ENCODE peak calls at places on chromosomes 12 and 14, in four cellular contexts. One of them, this sample, is unnamed.

GRCh38 chr12:70994217-70994788 is 73.8 kb upstream of the PTPRR start:
- DNase-seq in fibroblast of pulmonary artery: peak
- DNase-seq in mucosa of descending colon: no peak
- DNase-seq in foreskin fibroblast: peak
- DNase-seq in this sample: no peak

GRCh38 chr12:106723416-106723815 is 51.1 kb upstream of the RIC8B start:
- DNase-seq in fibroblast of pulmonary artery: no peak
- DNase-seq in mucosa of descending colon: no peak
- DNase-seq in foreskin fibroblast: no peak
- DNase-seq in this sample: no peak

GRCh38 chr12:6551496-6552139 is 4.2 kb downstream of the IFFO1 start:
- DNase-seq in foreskin fibroblast: peak
- DNase-seq in mucosa of descending colon: no peak
- DNase-seq in fibroblast of pulmonary artery: peak
- DNase-seq in this sample: no peak

GRCh38 chr12:105474672-105475071 is 144.2 kb downstream of the C12orf75 start:
- DNase-seq in foreskin fibroblast: peak
- DNase-seq in mucosa of descending colon: no peak
- DNase-seq in fibroblast of pulmonary artery: no peak
- DNase-seq in this sample: no peak

GRCh38 chr12:10716704-10717315 is 6.3 kb downstream of the YBX3 start:
- DNase-seq in foreskin fibroblast: peak
- DNase-seq in mucosa of descending colon: peak
- DNase-seq in fibroblast of pulmonary artery: peak
- DNase-seq in this sample: peak

GRCh38 chr12:6279631-6280030 is 30.9 kb upstream of the PLEKHG6 start:
- DNase-seq in foreskin fibroblast: no peak
- DNase-seq in fibroblast of pulmonary artery: no peak
- DNase-seq in mucosa of descending colon: no peak
- DNase-seq in this sample: no peak

GRCh38 chr12:9762369-9762768 is 1.7 kb upstream of the CD69 start:
- DNase-seq in mucosa of descending colon: no peak
- DNase-seq in foreskin fibroblast: no peak
- DNase-seq in fibroblast of pulmonary artery: no peak
- DNase-seq in this sample: no peak

GRCh38 chr14:95248422-95248821 is 71.3 kb downstream of the CLMN start:
- DNase-seq in fibroblast of pulmonary artery: no peak
- DNase-seq in mucosa of descending colon: no peak
- DNase-seq in foreskin fibroblast: no peak
- DNase-seq in this sample: no peak

GRCh38 chr12:127411981-127412380 is 855.0 kb upstream of the TMEM132C start:
- DNase-seq in foreskin fibroblast: no peak
- DNase-seq in fibroblast of pulmonary artery: no peak
- DNase-seq in mucosa of descending colon: no peak
- DNase-seq in this sample: no peak

GRCh38 chr12:131836193-131836592 is 8.0 kb downstream of the MMP17 start:
- DNase-seq in mucosa of descending colon: no peak
- DNase-seq in foreskin fibroblast: no peak
- DNase-seq in fibroblast of pulmonary artery: no peak
- DNase-seq in this sample: no peak
- TF ChIP-seq CTCF in mucosa of descending colon: no peak
- TF ChIP-seq CTCF in foreskin fibroblast: peak
- TF ChIP-seq CTCF in fibroblast of pulmonary artery: peak
- TF ChIP-seq CTCF in this sample: no peak

GRCh38 chr12:113049976-113050742 is 6.4 kb upstream of the DTX1 start:
- DNase-seq in foreskin fibroblast: no peak
- DNase-seq in mucosa of descending colon: no peak
- DNase-seq in fibroblast of pulmonary artery: peak
- DNase-seq in this sample: no peak
- TF ChIP-seq CTCF in foreskin fibroblast: no peak
- TF ChIP-seq CTCF in mucosa of descending colon: no peak
- TF ChIP-seq CTCF in fibroblast of pulmonary artery: peak
- TF ChIP-seq CTCF in this sample: no peak

GRCh38 chr12:55515696-55516095 is 23.5 kb downstream of the OR6C68 start:
- DNase-seq in foreskin fibroblast: no peak
- DNase-seq in fibroblast of pulmonary artery: no peak
- DNase-seq in mucosa of descending colon: no peak
- DNase-seq in this sample: no peak
- TF ChIP-seq CTCF in foreskin fibroblast: no peak
- TF ChIP-seq CTCF in fibroblast of pulmonary artery: no peak
- TF ChIP-seq CTCF in mucosa of descending colon: no peak
- TF ChIP-seq CTCF in this sample: no peak

GRCh38 chr14:52551696-52552062 is 626 bp downstream of the TXNDC16 start:
- DNase-seq in foreskin fibroblast: peak
- DNase-seq in fibroblast of pulmonary artery: peak
- DNase-seq in mucosa of descending colon: no peak
- DNase-seq in this sample: no peak
- TF ChIP-seq CTCF in foreskin fibroblast: peak
- TF ChIP-seq CTCF in fibroblast of pulmonary artery: peak
- TF ChIP-seq CTCF in mucosa of descending colon: no peak
- TF ChIP-seq CTCF in this sample: no peak

GRCh38 chr12:65878540-65878939 is 54.3 kb downstream of the HMGA2 start:
- DNase-seq in foreskin fibroblast: no peak
- DNase-seq in fibroblast of pulmonary artery: no peak
- DNase-seq in mucosa of descending colon: no peak
- DNase-seq in this sample: no peak
- TF ChIP-seq CTCF in foreskin fibroblast: peak
- TF ChIP-seq CTCF in fibroblast of pulmonary artery: peak
- TF ChIP-seq CTCF in mucosa of descending colon: no peak
- TF ChIP-seq CTCF in this sample: no peak

DNA sequence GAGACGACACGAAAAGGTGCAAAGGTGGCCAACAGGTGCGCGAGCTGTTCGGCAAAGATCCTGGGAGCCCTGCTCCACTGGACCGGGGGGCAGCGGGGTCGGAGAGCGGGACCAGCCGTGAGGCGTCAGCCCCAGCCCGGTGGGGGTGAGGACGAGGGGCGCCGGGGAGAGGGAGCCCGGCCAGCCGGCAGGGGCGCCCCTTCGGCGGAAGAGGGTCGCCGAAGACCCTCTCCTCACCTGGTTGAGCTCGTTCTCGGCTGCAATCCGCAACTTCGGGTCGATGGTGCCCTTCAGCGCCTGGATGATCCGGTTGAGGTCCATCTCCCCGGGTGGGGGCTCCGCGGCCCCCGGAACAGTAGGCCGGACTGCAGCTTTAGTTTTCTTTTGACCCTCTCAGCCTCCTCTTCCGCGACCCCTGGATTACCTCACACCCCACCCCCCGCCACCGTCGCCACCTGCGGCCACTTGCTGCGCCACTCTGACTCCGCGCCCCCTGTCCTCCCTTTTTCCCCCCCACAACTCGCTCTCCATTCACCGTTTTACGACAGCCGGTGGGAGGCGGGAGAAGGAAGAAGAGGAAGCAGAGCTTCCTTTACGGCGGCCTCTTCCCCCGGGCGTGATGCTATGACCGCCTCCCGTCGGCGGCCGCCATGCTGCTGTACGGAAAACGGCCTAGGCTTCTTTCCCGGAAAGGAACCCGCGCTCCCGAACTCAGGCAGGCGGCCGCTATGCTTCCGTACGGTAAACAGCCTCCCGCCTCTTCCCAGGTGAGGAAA is at the start of gene IPO8:
- DNase-seq in mucosa of descending colon: peak
- DNase-seq in foreskin fibroblast: peak
- DNase-seq in fibroblast of pulmonary artery: peak
- DNase-seq in this sample: peak
- TF ChIP-seq CTCF in mucosa of descending colon: no peak
- TF ChIP-seq CTCF in foreskin fibroblast: peak
- TF ChIP-seq CTCF in fibroblast of pulmonary artery: peak
- TF ChIP-seq CTCF in this sample: no peak